ENCODE peak calls at places on chromosomes 12 and 14, in six cellular contexts. One of them, this sample, is unnamed.

GRCh38 chr12:107436376-107436775 is 249.2 kb upstream of the PWP1 start:
- DNase-seq in MM.1S: no peak
- DNase-seq in iris pigment epithelial cell: peak
- DNase-seq in fibroblast of pulmonary artery: peak
- DNase-seq in esophagus squamous epithelium: no peak
- DNase-seq in anterior cingulate cortex: no peak
- DNase-seq in this sample: peak

GRCh38 chr12:17992002-17992656 is 97.9 kb downstream of the RERGL start:
- DNase-seq in MM.1S: peak
- DNase-seq in iris pigment epithelial cell: peak
- DNase-seq in fibroblast of pulmonary artery: peak
- DNase-seq in esophagus squamous epithelium: no peak
- DNase-seq in anterior cingulate cortex: peak
- DNase-seq in this sample: peak

GRCh38 chr12:132834181-132834711 is 5.6 kb upstream of the GOLGA3 start:
- DNase-seq in MM.1S: no peak
- DNase-seq in iris pigment epithelial cell: no peak
- DNase-seq in fibroblast of pulmonary artery: no peak
- DNase-seq in esophagus squamous epithelium: no peak
- DNase-seq in anterior cingulate cortex: no peak
- DNase-seq in this sample: no peak

GRCh38 chr12:109792992-109793391 is 40.2 kb downstream of the TRPV4 start:
- DNase-seq in MM.1S: no peak
- DNase-seq in iris pigment epithelial cell: no peak
- DNase-seq in fibroblast of pulmonary artery: no peak
- DNase-seq in esophagus squamous epithelium: no peak
- DNase-seq in anterior cingulate cortex: no peak
- DNase-seq in this sample: no peak

GRCh38 chr14:80621701-80622100 is 319.8 kb downstream of the CEP128 start:
- DNase-seq in MM.1S: no peak
- DNase-seq in iris pigment epithelial cell: peak
- DNase-seq in fibroblast of pulmonary artery: peak
- DNase-seq in esophagus squamous epithelium: no peak
- DNase-seq in anterior cingulate cortex: no peak
- DNase-seq in this sample: peak

GRCh38 chr14:24147761-24148428 is 597 bp downstream of the RNF31 start:
- DNase-seq in MM.1S: no peak
- DNase-seq in iris pigment epithelial cell: peak
- DNase-seq in fibroblast of pulmonary artery: no peak
- DNase-seq in esophagus squamous epithelium: no peak
- DNase-seq in anterior cingulate cortex: no peak
- DNase-seq in this sample: no peak

GRCh38 chr14:102469261-102469660 is 40.3 kb downstream of the ANKRD9 start:
- DNase-seq in MM.1S: no peak
- DNase-seq in iris pigment epithelial cell: no peak
- DNase-seq in fibroblast of pulmonary artery: no peak
- DNase-seq in esophagus squamous epithelium: no peak
- DNase-seq in anterior cingulate cortex: no peak
- DNase-seq in this sample: no peak

GRCh38 chr14:58060077-58060476 is 91.9 kb downstream of the ARMH4 start:
- DNase-seq in MM.1S: no peak
- DNase-seq in iris pigment epithelial cell: peak
- DNase-seq in fibroblast of pulmonary artery: no peak
- DNase-seq in esophagus squamous epithelium: no peak
- DNase-seq in anterior cingulate cortex: no peak
- DNase-seq in this sample: no peak

GRCh38 chr12:42593781-42594322 is 4.3 kb upstream of the PRICKLE1 start:
- DNase-seq in MM.1S: no peak
- DNase-seq in iris pigment epithelial cell: no peak
- DNase-seq in fibroblast of pulmonary artery: no peak
- DNase-seq in esophagus squamous epithelium: no peak
- DNase-seq in anterior cingulate cortex: no peak
- DNase-seq in this sample: no peak

GRCh38 chr14:88785911-88786310 is 6.8 kb downstream of the EML5 start:
- DNase-seq in MM.1S: no peak
- DNase-seq in iris pigment epithelial cell: no peak
- DNase-seq in fibroblast of pulmonary artery: no peak
- DNase-seq in esophagus squamous epithelium: no peak
- DNase-seq in anterior cingulate cortex: no peak
- DNase-seq in this sample: no peak

GRCh38 chr12:91774471-91774921 is 371.1 kb downstream of the BTG1 start:
- DNase-seq in MM.1S: peak
- DNase-seq in iris pigment epithelial cell: peak
- DNase-seq in fibroblast of pulmonary artery: peak
- DNase-seq in esophagus squamous epithelium: no peak
- DNase-seq in anterior cingulate cortex: no peak
- DNase-seq in this sample: peak

GRCh38 chr12:123253606-123254459 is 17.8 kb downstream of the CDK2AP1 start:
- DNase-seq in MM.1S: no peak
- DNase-seq in iris pigment epithelial cell: no peak
- DNase-seq in fibroblast of pulmonary artery: no peak
- DNase-seq in esophagus squamous epithelium: no peak
- DNase-seq in anterior cingulate cortex: peak
- DNase-seq in this sample: no peak

GRCh38 chr12:55637467-55637866 is 775 bp downstream of the OR10P1 start:
- DNase-seq in MM.1S: no peak
- DNase-seq in iris pigment epithelial cell: no peak
- DNase-seq in fibroblast of pulmonary artery: no peak
- DNase-seq in esophagus squamous epithelium: no peak
- DNase-seq in anterior cingulate cortex: no peak
- DNase-seq in this sample: no peak

GRCh38 chr12:122356192-122356635 is 66.3 kb downstream of the CLIP1 start:
- DNase-seq in MM.1S: peak
- DNase-seq in iris pigment epithelial cell: peak
- DNase-seq in fibroblast of pulmonary artery: peak
- DNase-seq in esophagus squamous epithelium: no peak
- DNase-seq in anterior cingulate cortex: peak
- DNase-seq in this sample: peak

GRCh38 chr14:69260246-69260978 is 454 bp downstream of the GALNT16 start:
- DNase-seq in MM.1S: no peak
- DNase-seq in iris pigment epithelial cell: peak
- DNase-seq in fibroblast of pulmonary artery: no peak
- DNase-seq in esophagus squamous epithelium: no peak
- DNase-seq in anterior cingulate cortex: no peak
- DNase-seq in this sample: peak

GRCh38 chr14:61662437-61663311 is 32.6 kb upstream of the HIF1A start:
- DNase-seq in MM.1S: peak
- DNase-seq in iris pigment epithelial cell: peak
- DNase-seq in fibroblast of pulmonary artery: peak
- DNase-seq in esophagus squamous epithelium: no peak
- DNase-seq in anterior cingulate cortex: no peak
- DNase-seq in this sample: peak

GRCh38 chr12:89349814-89350213 is 2.5 kb downstream of the DUSP6 start:
- DNase-seq in MM.1S: peak
- DNase-seq in iris pigment epithelial cell: peak
- DNase-seq in fibroblast of pulmonary artery: peak
- DNase-seq in esophagus squamous epithelium: no peak
- DNase-seq in anterior cingulate cortex: no peak
- DNase-seq in this sample: peak

GRCh38 chr12:63668028-63668799 is at the start of gene DPY19L2:
- DNase-seq in MM.1S: peak
- DNase-seq in iris pigment epithelial cell: peak
- DNase-seq in fibroblast of pulmonary artery: peak
- DNase-seq in esophagus squamous epithelium: no peak
- DNase-seq in anterior cingulate cortex: peak
- DNase-seq in this sample: peak

GRCh38 chr14:100304825-100305445 is 1.3 kb downstream of the SLC25A29 start:
- DNase-seq in MM.1S: no peak
- DNase-seq in iris pigment epithelial cell: peak
- DNase-seq in fibroblast of pulmonary artery: no peak
- DNase-seq in esophagus squamous epithelium: no peak
- DNase-seq in anterior cingulate cortex: no peak
- DNase-seq in this sample: peak

GRCh38 chr12:71011261-71011660 is 90.7 kb upstream of the PTPRR start:
- DNase-seq in MM.1S: no peak
- DNase-seq in iris pigment epithelial cell: peak
- DNase-seq in fibroblast of pulmonary artery: peak
- DNase-seq in esophagus squamous epithelium: no peak
- DNase-seq in anterior cingulate cortex: no peak
- DNase-seq in this sample: peak

GRCh38 chr14:104638927-104639450 is 34.4 kb upstream of the TMEM179 start:
- DNase-seq in MM.1S: no peak
- DNase-seq in iris pigment epithelial cell: no peak
- DNase-seq in fibroblast of pulmonary artery: no peak
- DNase-seq in esophagus squamous epithelium: no peak
- DNase-seq in anterior cingulate cortex: no peak
- DNase-seq in this sample: no peak

GRCh38 chr12:13964666-13965065 is 16.7 kb downstream of the GRIN2B start:
- DNase-seq in MM.1S: no peak
- DNase-seq in iris pigment epithelial cell: no peak
- DNase-seq in fibroblast of pulmonary artery: no peak
- DNase-seq in esophagus squamous epithelium: no peak
- DNase-seq in anterior cingulate cortex: no peak
- DNase-seq in this sample: no peak

GRCh38 chr12:93788853-93789252 is 111.7 kb downstream of the CRADD start:
- DNase-seq in MM.1S: no peak
- DNase-seq in iris pigment epithelial cell: no peak
- DNase-seq in fibroblast of pulmonary artery: no peak
- DNase-seq in esophagus squamous epithelium: no peak
- DNase-seq in anterior cingulate cortex: no peak
- DNase-seq in this sample: no peak

GRCh38 chr12:87439990-87440827 is 589.0 kb downstream of the C12orf50 start:
- DNase-seq in MM.1S: no peak
- DNase-seq in iris pigment epithelial cell: peak
- DNase-seq in fibroblast of pulmonary artery: peak
- DNase-seq in esophagus squamous epithelium: no peak
- DNase-seq in anterior cingulate cortex: no peak
- DNase-seq in this sample: peak

GRCh38 chr12:48997719-48998496 is 1.3 kb downstream of the DDN start:
- DNase-seq in MM.1S: peak
- DNase-seq in iris pigment epithelial cell: no peak
- DNase-seq in fibroblast of pulmonary artery: no peak
- DNase-seq in esophagus squamous epithelium: no peak
- DNase-seq in anterior cingulate cortex: no peak
- DNase-seq in this sample: no peak

GRCh38 chr14:70642313-70643235 is 858 bp downstream of the TTC9 start:
- DNase-seq in MM.1S: no peak
- DNase-seq in iris pigment epithelial cell: no peak
- DNase-seq in fibroblast of pulmonary artery: no peak
- DNase-seq in esophagus squamous epithelium: no peak
- DNase-seq in anterior cingulate cortex: no peak
- DNase-seq in this sample: no peak

GRCh38 chr14:78848234-78848820 is 678.2 kb downstream of the NRXN3 start:
- DNase-seq in MM.1S: peak
- DNase-seq in iris pigment epithelial cell: peak
- DNase-seq in fibroblast of pulmonary artery: peak
- DNase-seq in esophagus squamous epithelium: no peak
- DNase-seq in anterior cingulate cortex: peak
- DNase-seq in this sample: peak

GRCh38 chr14:59254146-59254910 is 65.9 kb downstream of the DAAM1 start:
- DNase-seq in MM.1S: no peak
- DNase-seq in iris pigment epithelial cell: peak
- DNase-seq in fibroblast of pulmonary artery: peak
- DNase-seq in esophagus squamous epithelium: no peak
- DNase-seq in anterior cingulate cortex: no peak
- DNase-seq in this sample: peak

GRCh38 chr12:2795291-2796186 is 769 bp downstream of the FKBP4 start:
- DNase-seq in MM.1S: peak
- DNase-seq in iris pigment epithelial cell: peak
- DNase-seq in fibroblast of pulmonary artery: peak
- DNase-seq in esophagus squamous epithelium: no peak
- DNase-seq in anterior cingulate cortex: peak
- DNase-seq in this sample: peak

GRCh38 chr14:72606879-72607278 is 287.0 kb downstream of the DPF3 start:
- DNase-seq in MM.1S: no peak
- DNase-seq in iris pigment epithelial cell: no peak
- DNase-seq in fibroblast of pulmonary artery: no peak
- DNase-seq in esophagus squamous epithelium: no peak
- DNase-seq in anterior cingulate cortex: no peak
- DNase-seq in this sample: peak

GRCh38 chr12:54723653-54724256 is 75.6 kb upstream of the DCD start:
- DNase-seq in MM.1S: peak
- DNase-seq in iris pigment epithelial cell: peak
- DNase-seq in fibroblast of pulmonary artery: peak
- DNase-seq in esophagus squamous epithelium: no peak
- DNase-seq in anterior cingulate cortex: no peak
- DNase-seq in this sample: peak

GRCh38 chr12:55696796-55697462 is 10.8 kb downstream of the ITGA7 start:
- DNase-seq in MM.1S: no peak
- DNase-seq in iris pigment epithelial cell: no peak
- DNase-seq in fibroblast of pulmonary artery: no peak
- DNase-seq in esophagus squamous epithelium: no peak
- DNase-seq in anterior cingulate cortex: no peak
- DNase-seq in this sample: no peak

GRCh38 chr12:81627336-81628189 is 131.6 kb downstream of the PPFIA2 start:
- DNase-seq in MM.1S: peak
- DNase-seq in iris pigment epithelial cell: peak
- DNase-seq in fibroblast of pulmonary artery: peak
- DNase-seq in esophagus squamous epithelium: no peak
- DNase-seq in anterior cingulate cortex: no peak
- DNase-seq in this sample: peak

GRCh38 chr12:2018401-2018800 is 14.1 kb upstream of the DCP1B start:
- DNase-seq in MM.1S: no peak
- DNase-seq in iris pigment epithelial cell: no peak
- DNase-seq in fibroblast of pulmonary artery: no peak
- DNase-seq in esophagus squamous epithelium: no peak
- DNase-seq in anterior cingulate cortex: no peak
- DNase-seq in this sample: no peak

GRCh38 chr12:4027412-4027811 is 154.2 kb upstream of the PARP11 start:
- DNase-seq in MM.1S: no peak
- DNase-seq in iris pigment epithelial cell: no peak
- DNase-seq in fibroblast of pulmonary artery: no peak
- DNase-seq in esophagus squamous epithelium: no peak
- DNase-seq in anterior cingulate cortex: no peak
- DNase-seq in this sample: peak

GRCh38 chr12:131852551-131853299 is 24.5 kb downstream of the MMP17 start:
- DNase-seq in MM.1S: no peak
- DNase-seq in iris pigment epithelial cell: peak
- DNase-seq in fibroblast of pulmonary artery: no peak
- DNase-seq in esophagus squamous epithelium: no peak
- DNase-seq in anterior cingulate cortex: no peak
- DNase-seq in this sample: peak

GRCh38 chr12:67193705-67194104 is 75.5 kb upstream of the CAND1 start:
- DNase-seq in MM.1S: peak
- DNase-seq in iris pigment epithelial cell: peak
- DNase-seq in fibroblast of pulmonary artery: peak
- DNase-seq in esophagus squamous epithelium: no peak
- DNase-seq in anterior cingulate cortex: no peak
- DNase-seq in this sample: peak